ENCODE peak calls at places on chromosomes 11 and 22, in six cellular contexts. A is iPS-NIHi11, B is tibial nerve, U is heart left ventricle, F is amniotic stem cell, O is hippocampal formation. E is an unnamed sample.

GRCh38 chr11:70739811-70740474 is 341.6 kb downstream of the CTTN start:
- DNase-seq in A (no peak), B (no peak), U (no peak), F (no peak), O (no peak), E (no peak)

GRCh38 chr11:125999234-125999880 is 53.5 kb downstream of the VSIG10L2 start:
- DNase-seq in A (no peak), B (no peak), U (no peak), F (no peak), O (no peak), E (no peak)

GRCh38 chr11:114478768-114479167 is 39.5 kb downstream of the REXO2 start:
- DNase-seq in A (peak), B (no peak), U (no peak), F (no peak), O (no peak), E (no peak)

GRCh38 chr22:43395296-43395695 is 16.5 kb upstream of the MPPED1 start:
- DNase-seq in A (no peak), B (no peak), U (no peak), F (no peak), O (no peak), E (no peak)

GRCh38 chr11:102390667-102391449 is 43.8 kb downstream of the BIRC2 start:
- DNase-seq in A (peak), B (peak), U (peak), F (peak), O (peak), E (peak)

GRCh38 chr22:46051646-46052045 is 74.7 kb upstream of the WNT7B start:
- DNase-seq in A (no peak), B (no peak), U (no peak), F (no peak), O (no peak), E (no peak)

GRCh38 chr11:132997396-132997795 is 534.9 kb downstream of the OPCML start:
- DNase-seq in A (no peak), B (no peak), U (no peak), F (no peak), O (no peak), E (no peak)

GRCh38 chr11:61626580-61627380 is 45.9 kb upstream of the SYT7 start:
- DNase-seq in A (peak), B (no peak), U (peak), F (no peak), O (no peak), E (no peak)

GRCh38 chr11:9787981-9788521 is 124.2 kb downstream of the SWAP70 start:
- DNase-seq in A (no peak), B (no peak), U (peak), F (peak), O (peak), E (no peak)

GRCh38 chr11:33654594-33654993 is 46.0 kb downstream of the C11orf91 start:
- DNase-seq in A (no peak), B (no peak), U (no peak), F (no peak), O (no peak), E (no peak)

GRCh38 chr11:114745150-114745671 is 66.9 kb downstream of the NXPE2 start:
- DNase-seq in A (no peak), B (no peak), U (no peak), F (no peak), O (no peak), E (no peak)

GRCh38 chr11:2945757-2946287 is 16.6 kb upstream of the PHLDA2 start:
- DNase-seq in A (no peak), B (no peak), U (no peak), F (no peak), O (no peak), E (no peak)

GRCh38 chr22:37229012-37229804 is 14.9 kb downstream of the RAC2 start:
- DNase-seq in A (no peak), B (no peak), U (no peak), F (no peak), O (no peak), E (no peak)

GRCh38 chr11:45432910-45433309 is 146.8 kb upstream of the SYT13 start:
- DNase-seq in A (no peak), B (no peak), U (no peak), F (no peak), O (no peak), E (no peak)

GRCh38 chr11:65207918-65208784 is 26.4 kb downstream of the CAPN1 start:
- DNase-seq in A (no peak), B (no peak), U (no peak), F (no peak), O (no peak), E (no peak)

GRCh38 chr22:49547751-49548239 is 279.9 kb downstream of the BRD1 start:
- DNase-seq in A (no peak), B (no peak), U (no peak), F (no peak), O (no peak), E (no peak)

GRCh38 chr11:2929511-2929879 is 275 bp upstream of the PHLDA2 start:
- DNase-seq in A (no peak), B (no peak), U (no peak), F (peak), O (no peak), E (no peak)

GRCh38 chr11:18844753-18845367 is 53.3 kb upstream of the PTPN5 start:
- DNase-seq in A (peak), B (no peak), U (no peak), F (no peak), O (no peak), E (no peak)

GRCh38 chr22:49771266-49772065 is 56.2 kb downstream of the BRD1 start:
- DNase-seq in A (no peak), B (no peak), U (no peak), F (no peak), O (no peak), E (peak)

E was measured in ecto neural progenitor cell.